ENCODE peak calls at places on chromosomes 7 and 10, in five cellular contexts. N is CD4-positive, CD25-positive, alpha-beta regulatory T cell; S is Panc1; H is mucosa of descending colon; J is cardiac muscle cell. G is an unnamed sample.

GRCh38 chr7:116512524-116513188 is 12.2 kb upstream of the CAV1 start:
- DNase-seq in S (no peak), J (peak; percentile 64), N (no peak), H (no peak), G (no peak)

GRCh38 chr10:98748298-98748697 is 301.6 kb upstream of the HPS1 start:
- DNase-seq in H (no peak), J (peak; percentile 38), N (peak; percentile 34), S (peak; percentile 8), G (no peak)

GRCh38 chr10:114545071-114545470 is 113.0 kb downstream of the ABLIM1 start:
- DNase-seq in J (no peak), H (no peak), N (no peak), S (no peak), G (no peak)

GRCh38 chr10:127017406-127018297 is 112.4 kb downstream of the DOCK1 start:
- DNase-seq in S (no peak), H (no peak), N (no peak), J (no peak), G (no peak)

GRCh38 chr10:52621635-52622079 is 150.9 kb downstream of the MBL2 start:
- DNase-seq in H (no peak), S (no peak), N (no peak), J (peak; percentile 25), G (no peak)

GRCh38 chr10:53664620-53665019 is 892.0 kb upstream of the MBL2 start:
- DNase-seq in S (no peak), H (no peak), J (peak; percentile 0), N (no peak), G (no peak)

GRCh38 chr7:77979219-77979618 is 180.6 kb downstream of the PHTF2 start:
- DNase-seq in H (no peak), J (no peak), N (no peak), S (no peak), G (no peak)

GRCh38 chr7:158424531-158424930 is 163.1 kb downstream of the PTPRN2 start:
- DNase-seq in N (no peak), J (no peak), H (no peak), S (no peak), G (no peak)

GRCh38 chr7:2171855-2172254 is 60.9 kb downstream of the MAD1L1 start:
- DNase-seq in H (no peak), J (no peak), N (no peak), S (no peak), G (no peak)

GRCh38 chr10:60267802-60268201 is 121.9 kb downstream of the ANK3 start:
- DNase-seq in H (no peak), N (no peak), S (no peak), J (no peak), G (no peak)

GRCh38 chr10:4678023-4678950 is 147.7 kb upstream of the AKR1E2 start:
- DNase-seq in S (peak; percentile 87), N (no peak), H (no peak), J (peak; percentile 88), G (no peak)

GRCh38 chr10:227014-227413 is 91.8 kb downstream of the ZMYND11 start:
- DNase-seq in H (no peak), J (peak; percentile 39), S (no peak), N (no peak), G (no peak)

GRCh38 chr7:103630318-103630717 is 184.3 kb upstream of the SLC26A5 start:
- DNase-seq in N (no peak), J (no peak), S (no peak), H (no peak), G (no peak)

GRCh38 chr7:476736-477360 is 42.8 kb downstream of the PDGFA start:
- DNase-seq in S (no peak), N (no peak), H (peak; percentile 42), J (no peak), G (no peak)

GRCh38 chr7:2120841-2121830 is 111.6 kb downstream of the MAD1L1 start:
- DNase-seq in H (no peak), S (no peak), N (no peak), J (peak; percentile 30), G (no peak)

GRCh38 chr10:71569775-71570588 is 149.6 kb downstream of the C10orf105 start:
- DNase-seq in H (no peak), N (peak; percentile 57), S (peak; percentile 38), J (peak; percentile 54), G (no peak)

GRCh38 chr7:132125096-132125495 is 451.2 kb downstream of the PLXNA4 start:
- DNase-seq in J (no peak), H (no peak), S (no peak), N (no peak), G (no peak)

GRCh38 chr7:1494447-1494846 is 9.7 kb downstream of the INTS1 start:
- DNase-seq in H (no peak), J (no peak), N (no peak), S (no peak), G (no peak)

GRCh38 chr10:70324341-70324861 is 40.6 kb upstream of the NPFFR1 start:
- DNase-seq in H (no peak), N (no peak), S (no peak), J (no peak), G (peak; percentile 41)

GRCh38 chr7:80054356-80054755 is 80.3 kb upstream of the GNAI1 start:
- DNase-seq in J (peak; percentile 13), S (no peak), N (no peak), H (no peak), G (no peak)

GRCh38 chr7:158001003-158001402 is 586.6 kb downstream of the PTPRN2 start:
- DNase-seq in H (no peak), J (no peak), S (no peak), N (no peak), G (no peak)

GRCh38 chr7:143936087-143937009 is 1.3 kb downstream of the OR2F2 start:
- DNase-seq in S (no peak), H (no peak), N (no peak), J (peak; percentile 94), G (no peak)

GRCh38 chr10:102775973-102776669 is 32.4 kb downstream of the WBP1L start:
- DNase-seq in N (peak; percentile 19), J (peak; percentile 92), S (no peak), H (peak; percentile 72), G (no peak)

GRCh38 chr10:49115796-49116508 is 630 bp upstream of the VSTM4 start:
- DNase-seq in S (no peak), H (no peak), N (peak; percentile 27), J (no peak), G (no peak)

GRCh38 chr10:43845121-43845520 is 196.4 kb upstream of the ZNF32 start:
- DNase-seq in N (no peak), H (peak; percentile 34), J (no peak), S (no peak), G (no peak)

GRCh38 chr10:86349474-86349873 is 17.1 kb downstream of the GRID1 start:
- DNase-seq in H (peak; percentile 22), J (peak; percentile 23), S (no peak), N (no peak), G (no peak)

GRCh38 chr10:1170867-1171180 is 114.6 kb downstream of the WDR37 start:
- DNase-seq in N (no peak), S (no peak), H (no peak), J (no peak), G (no peak)

GRCh38 chr10:7411671-7412481 is 1.0 kb upstream of the SFMBT2 start:
- DNase-seq in N (peak; percentile 44), S (no peak), J (no peak), H (no peak), G (peak; percentile 53)

GRCh38 chr7:147412782-147413186 is 1177.8 kb upstream of the C7orf33 start:
- DNase-seq in N (no peak), S (peak; percentile 28), J (peak; percentile 92), H (no peak), G (no peak)

GRCh38 chr7:149868638-149869290 is 5.0 kb upstream of the ATP6V0E2 start:
- DNase-seq in H (no peak), J (no peak), S (no peak), N (peak; percentile 61), G (no peak)

GRCh38 chr7:70665997-70666396 is 465.9 kb upstream of the GALNT17 start:
- DNase-seq in J (no peak), S (no peak), H (no peak), N (no peak), G (no peak)

DNA sequence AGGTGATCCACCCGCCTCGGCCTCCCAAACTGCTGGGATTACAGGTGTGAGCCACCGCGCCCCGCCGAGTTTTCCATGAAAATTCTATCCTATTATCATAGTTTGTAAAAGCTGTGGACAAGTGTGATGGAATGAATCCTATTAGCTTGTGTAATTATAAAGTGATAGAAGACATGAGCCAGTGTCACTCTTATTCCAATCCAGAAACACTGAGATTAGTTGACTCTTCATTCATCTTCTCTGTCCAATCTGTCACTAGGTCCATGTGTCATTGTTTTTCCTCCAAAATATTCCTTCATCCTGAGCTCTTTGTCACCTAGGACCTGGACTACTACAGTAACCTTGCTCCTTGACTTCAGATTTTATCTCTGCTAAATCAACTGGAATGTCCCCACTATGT is 13.5 kb downstream of the FBH1 start:
- DNase-seq in N (no peak), J (no peak), H (no peak), S (no peak), G (no peak)
- H3K36me3 ChIP-seq in N (peaks cover 23% of the 10 kb centered on the region), J (peaks cover 16% of the 10 kb centered on the region), H (peaks cover 1% of the 10 kb centered on the region), S (no peaks in the 10 kb centered on the region), G (peaks cover 7% of the 10 kb centered on the region)

GRCh38 chr10:80515941-80516340 is 21.8 kb upstream of the SH2D4B start:
- DNase-seq in N (no peak), S (no peak), J (no peak), H (no peak), G (no peak)
- H3K4me3 ChIP-seq in N (no peak overlapping the region), S (no peak overlapping the region), J (no peak overlapping the region), H (no peak overlapping the region), G (no peak overlapping the region)

GRCh38 chr7:138565071-138565450 is 105.0 kb downstream of the TRIM24 start:
- DNase-seq in H (no peak), N (no peak), S (no peak), J (no peak), G (peak; percentile 1)

GRCh38 chr7:138563808-138564207 is 103.7 kb downstream of the TRIM24 start:
- DNase-seq in N (no peak), H (no peak), S (no peak), J (no peak), G (no peak)

GRCh38 chr7:138568655-138569054 is 108.6 kb downstream of the TRIM24 start:
- DNase-seq in S (no peak), J (no peak), H (no peak), N (no peak), G (no peak)

GRCh38 chr7:138564365-138564764 is 104.3 kb downstream of the TRIM24 start:
- DNase-seq in H (no peak), J (no peak), N (no peak), S (no peak), G (no peak)

DNA sequence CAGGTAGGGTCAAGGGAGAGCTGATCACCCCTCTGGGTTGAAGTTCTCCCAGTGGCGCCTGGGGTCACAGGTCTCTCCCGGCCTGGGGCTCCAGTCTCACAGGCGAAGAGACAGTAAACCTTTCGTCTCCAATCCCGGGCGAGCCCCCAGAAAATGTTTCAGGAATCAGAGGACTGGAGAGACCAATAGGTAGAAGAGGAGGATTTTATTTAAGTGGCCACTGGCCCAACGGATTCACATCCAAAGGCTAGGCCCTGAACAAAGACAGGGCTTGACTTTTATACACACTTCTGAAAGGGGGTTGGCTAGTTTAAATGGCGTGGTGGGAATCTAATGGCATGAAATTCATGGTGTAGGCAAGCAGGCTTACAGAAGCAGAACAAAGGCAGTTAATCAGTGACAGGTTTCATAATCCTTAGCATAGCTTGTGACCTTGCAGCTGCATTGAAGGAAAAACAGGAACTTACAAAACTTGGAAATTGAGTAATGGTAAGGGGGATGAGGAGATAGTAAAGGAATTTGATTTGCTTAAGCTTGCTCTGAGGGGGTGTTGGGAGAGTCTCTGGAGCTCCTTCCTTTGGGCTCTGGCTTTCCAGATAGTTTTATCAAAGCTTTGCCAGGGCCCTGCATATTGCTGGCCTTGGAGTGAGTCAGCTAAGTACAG is 105.5 kb downstream of the TRIM24 start:
- DNase-seq in J (peak; percentile 88), N (peak; percentile 13), S (no peak), H (no peak), G (no peak)
- H3K36me3 ChIP-seq in J (peaks cover 80% of the 10 kb centered on the region), N (peaks cover 91% of the 10 kb centered on the region), S (peaks cover 14% of the 10 kb centered on the region), H (peaks cover 8% of the 10 kb centered on the region), G (peaks cover 5% of the 10 kb centered on the region)

GRCh38 chr7:11127112-11127785 is 153.6 kb downstream of the PHF14 start:
- DNase-seq in H (no peak), J (no peak), N (peak; percentile 21), S (no peak), G (no peak)
- H3K4me3 ChIP-seq in H (no peak overlapping the region), J (no peak overlapping the region), N (no peak overlapping the region), S (no peak overlapping the region), G (no peak overlapping the region)